ENCODE peak calls at places on chromosomes 11 and 22, in eight cellular contexts. N, A, R, S, I, P, G and B are unnamed samples.

GRCh38 chr11:520428-521178 is 13.6 kb upstream of the RNH1 start:
- DNase-seq in N (no peak), S (no peak), I (no peak), P (no peak), G (no peak), A (no peak), R (no peak), B (no peak)

GRCh38 chr11:105524286-105524685 is 85.6 kb upstream of the GRIA4 start:
- DNase-seq in N (no peak), S (no peak), I (no peak), G (no peak), A (no peak), R (no peak), P (no peak), B (no peak)

GRCh38 chr11:2703487-2704141 is 3.8 kb upstream of the KCNQ1OT1 start:
- DNase-seq in A (no peak), I (no peak), R (no peak), N (no peak), S (no peak), G (no peak), P (peak), B (no peak)

GRCh38 chr11:45285289-45285828 is 782 bp downstream of the SYT13 start:
- DNase-seq in A (no peak), N (no peak), G (no peak), S (no peak), P (no peak), I (no peak), R (no peak), B (no peak)

GRCh38 chr11:105790841-105791240 is 181.0 kb downstream of the GRIA4 start:
- DNase-seq in I (no peak), G (no peak), R (no peak), A (no peak), N (no peak), S (no peak), P (no peak), B (no peak)

GRCh38 chr11:32172771-32173170 is 81.9 kb downstream of the RCN1 start:
- DNase-seq in N (peak), G (peak), A (no peak), P (peak), R (no peak), I (no peak), S (no peak), B (no peak)

GRCh38 chr22:35617137-35617755 is at the start of gene MB:
- DNase-seq in A (no peak), P (no peak), N (no peak), R (no peak), I (no peak), G (no peak), S (no peak), B (no peak)

GRCh38 chr22:38824587-38824986 is 19.2 kb downstream of the NPTXR start:
- DNase-seq in A (no peak), R (no peak), S (peak), I (peak), P (peak), N (no peak), G (peak), B (peak)

GRCh38 chr11:45098929-45099328 is 47.5 kb upstream of the PRDM11 start:
- DNase-seq in S (no peak), N (peak), R (no peak), A (no peak), G (no peak), P (no peak), I (no peak), B (no peak)

GRCh38 chr22:36267058-36267457 is 14.1 kb downstream of the APOL1 start:
- DNase-seq in G (no peak), N (no peak), S (no peak), P (no peak), I (no peak), R (no peak), A (no peak), B (no peak)

GRCh38 chr11:65425105-65425970 is 2.7 kb downstream of the NEAT1 start:
- DNase-seq in R (no peak), P (peak), S (peak), A (peak), G (peak), I (no peak), N (no peak), B (no peak)

GRCh38 chr22:18031670-18032454 is 7.5 kb upstream of the MICAL3 start:
- DNase-seq in I (peak), R (peak), A (no peak), S (no peak), G (peak), P (peak), N (peak), B (no peak)

GRCh38 chr11:126210871-126211235 is 597 bp downstream of the RPUSD4 start:
- DNase-seq in A (no peak), P (peak), G (no peak), I (no peak), N (no peak), S (no peak), R (no peak), B (no peak)

GRCh38 chr11:14411818-14412217 is 52.8 kb upstream of the RRAS2 start:
- DNase-seq in S (no peak), R (no peak), N (no peak), P (peak), I (peak), A (no peak), G (peak), B (no peak)

GRCh38 chr22:41917375-41917905 is 2.6 kb upstream of the SHISA8 start:
- DNase-seq in N (peak), R (no peak), I (no peak), S (no peak), P (no peak), G (no peak), A (no peak), B (no peak)

GRCh38 chr22:31830721-31831070 is 76.9 kb downstream of the DEPDC5 start:
- DNase-seq in P (no peak), S (no peak), R (no peak), N (no peak), G (no peak), A (no peak), I (no peak), B (no peak)

GRCh38 chr22:50420581-50420980 is 54.3 kb downstream of the SBF1 start:
- DNase-seq in N (no peak), R (no peak), G (no peak), P (no peak), A (no peak), I (no peak), S (no peak), B (no peak)

GRCh38 chr11:26137651-26138050 is 194.3 kb upstream of the ANO3 start:
- DNase-seq in G (peak), P (peak), R (no peak), I (no peak), N (no peak), S (no peak), A (no peak), B (no peak)

GRCh38 chr11:13963169-13963948 is 836 bp downstream of the SPON1 start:
- DNase-seq in P (no peak), N (no peak), G (peak), S (no peak), A (no peak), R (no peak), I (no peak), B (no peak)

GRCh38 chr11:121571466-121571865 is 118.7 kb upstream of the SORL1-AS1 start:
- DNase-seq in S (no peak), I (no peak), N (peak), P (no peak), G (no peak), R (no peak), A (no peak), B (no peak)

GRCh38 chr11:33778682-33779081 is 4.4 kb upstream of the FBXO3 start:
- DNase-seq in A (no peak), I (peak), P (peak), R (no peak), S (no peak), N (peak), G (peak), B (no peak)

GRCh38 chr11:108239076-108239475 is 16.2 kb downstream of the ATM start:
- DNase-seq in A (no peak), I (no peak), N (no peak), G (no peak), S (no peak), P (no peak), R (no peak), B (no peak)

GRCh38 chr11:24386551-24387404 is 110.1 kb upstream of the LUZP2 start:
- DNase-seq in S (no peak), A (no peak), N (peak), I (no peak), G (peak), R (no peak), P (peak), B (no peak)

GRCh38 chr11:24312464-24313238 is 184.2 kb upstream of the LUZP2 start:
- DNase-seq in S (no peak), R (no peak), P (peak), A (no peak), G (peak), I (peak), N (no peak), B (no peak)

GRCh38 chr11:129440028-129440630 is 64.5 kb downstream of the BARX2 start:
- DNase-seq in G (no peak), A (no peak), N (no peak), P (no peak), S (no peak), I (no peak), R (peak), B (no peak)

GRCh38 chr11:111814567-111814966 is 48.4 kb upstream of the PPP2R1B start:
- DNase-seq in A (no peak), I (peak), N (no peak), P (peak), S (no peak), G (peak), R (no peak), B (no peak)

GRCh38 chr11:67439321-67440228 is 2.1 kb upstream of the PTPRCAP start:
- DNase-seq in R (no peak), G (peak), A (no peak), P (no peak), I (no peak), N (no peak), S (no peak), B (peak)

GRCh38 chr11:123302751-123303195 is 107.7 kb upstream of the CLMP start:
- DNase-seq in S (no peak), A (no peak), N (no peak), R (no peak), G (peak), P (peak), I (peak), B (no peak)

GRCh38 chr11:68213135-68213515 is at the start of gene KMT5B:
- DNase-seq in A (no peak), I (peak), P (peak), R (no peak), N (peak), S (no peak), G (peak), B (peak)

GRCh38 chr11:91421586-91421985 is 803.0 kb upstream of the FAT3 start:
- DNase-seq in P (no peak), A (no peak), I (peak), S (no peak), G (no peak), R (no peak), N (no peak), B (no peak)

GRCh38 chr11:108009497-108010360 is 1.0 kb downstream of the CUL5 start:
- DNase-seq in P (peak), N (no peak), A (no peak), S (no peak), I (no peak), R (no peak), G (peak), B (no peak)